ENCODE peak calls at places on chromosome 21, in five cellular contexts. One of them, this sample, is unnamed.
A peak's percentile ranks its signal among the peaks of the same experiment; 100 is the strongest.

GRCh38 chr21:32921632-32922230 is 104.0 kb upstream of the OLIG2 start:
- DNase-seq in Karpas-422: peak; percentile 75
- DNase-seq in MM.1S: peak; percentile 64
- DNase-seq in NB4: peak; percentile 48
- DNase-seq in dermis blood vessel endothelial cell: peak; percentile 55
- DNase-seq in this sample: peak; percentile 40

GRCh38 chr21:16587671-16588379 is 858.0 kb downstream of the USP25 start:
- DNase-seq in Karpas-422: no peak
- DNase-seq in MM.1S: no peak
- DNase-seq in NB4: no peak
- DNase-seq in dermis blood vessel endothelial cell: peak; percentile 77
- DNase-seq in this sample: peak; percentile 82

GRCh38 chr21:37655601-37656300 is 260.5 kb downstream of the KCNJ6 start:
- DNase-seq in Karpas-422: no peak
- DNase-seq in MM.1S: no peak
- DNase-seq in NB4: no peak
- DNase-seq in dermis blood vessel endothelial cell: no peak
- DNase-seq in this sample: peak; percentile 18

GRCh38 chr21:38920631-38921398 is 115.1 kb downstream of the ETS2 start:
- DNase-seq in Karpas-422: no peak
- DNase-seq in MM.1S: no peak
- DNase-seq in NB4: no peak
- DNase-seq in dermis blood vessel endothelial cell: no peak
- DNase-seq in this sample: peak; percentile 62

GRCh38 chr21:35217504-35218060 is 168.5 kb upstream of the RUNX1 start:
- DNase-seq in Karpas-422: no peak
- DNase-seq in MM.1S: peak; percentile 46
- DNase-seq in NB4: no peak
- DNase-seq in dermis blood vessel endothelial cell: no peak
- DNase-seq in this sample: peak; percentile 94

GRCh38 chr21:37380349-37381323 is 14.1 kb downstream of the DYRK1A start:
- DNase-seq in Karpas-422: no peak
- DNase-seq in MM.1S: no peak
- DNase-seq in NB4: no peak
- DNase-seq in dermis blood vessel endothelial cell: peak; percentile 18
- DNase-seq in this sample: no peak

GRCh38 chr21:38349111-38349746 is 92.4 kb downstream of the KCNJ15 start:
- DNase-seq in Karpas-422: no peak
- DNase-seq in MM.1S: no peak
- DNase-seq in NB4: no peak
- DNase-seq in dermis blood vessel endothelial cell: peak; percentile 13
- DNase-seq in this sample: no peak

GRCh38 chr21:45207839-45208626 is 79.7 kb downstream of the POFUT2 start:
- DNase-seq in Karpas-422: no peak
- DNase-seq in MM.1S: no peak
- DNase-seq in NB4: no peak
- DNase-seq in dermis blood vessel endothelial cell: no peak
- DNase-seq in this sample: no peak

GRCh38 chr21:14414932-14415508 is 32.1 kb upstream of the HSPA13 start:
- DNase-seq in Karpas-422: no peak
- DNase-seq in MM.1S: no peak
- DNase-seq in NB4: peak; percentile 19
- DNase-seq in dermis blood vessel endothelial cell: no peak
- DNase-seq in this sample: no peak